ENCODE peak calls at places on chromosomes 3 and 15, in four cellular contexts. S is GM23338; J is CD4-positive, CD25-positive, alpha-beta regulatory T cell; L is bronchial epithelial cell. U is an unnamed sample.

GRCh38 chr3:149299938-149300791 is 33.3 kb downstream of the TM4SF18 start:
- DNase-seq in S (no peak), L (peak; percentile 100), J (no peak), U (peak; percentile 69)

GRCh38 chr3:99927651-99928390 is 110.2 kb downstream of the CMSS1 start:
- DNase-seq in S (peak; percentile 84), J (no peak), L (no peak), U (no peak)

GRCh38 chr3:167559922-167560321 is 86.1 kb upstream of the SERPINI2 start:
- DNase-seq in L (no peak), J (no peak), S (no peak), U (no peak)

GRCh38 chr15:78977091-78977571 is 32.3 kb upstream of the CTSH start:
- DNase-seq in J (peak; percentile 34), S (no peak), L (no peak), U (no peak)

GRCh38 chr15:78540955-78541743 is 905 bp downstream of the PSMA4 start:
- DNase-seq in L (peak; percentile 15), S (no peak), J (peak; percentile 43), U (no peak)

GRCh38 chr15:33149919-33150318 is 44.6 kb downstream of the FMN1 start:
- DNase-seq in L (peak; percentile 82), S (no peak), J (no peak), U (no peak)

GRCh38 chr15:59166156-59166555 is 40.5 kb upstream of the LDHAL6B start:
- DNase-seq in L (peak; percentile 40), J (no peak), S (no peak), U (no peak)

GRCh38 chr3:481680-482079 is 285.1 kb downstream of the CHL1 start:
- DNase-seq in S (peak; percentile 47), J (no peak), L (peak; percentile 21), U (no peak)

GRCh38 chr3:100316656-100317069 is 17.9 kb upstream of the NIT2 start:
- DNase-seq in L (peak; percentile 63), J (peak; percentile 77), S (peak; percentile 77), U (peak; percentile 40)

GRCh38 chr3:40422861-40423260 is 34.3 kb upstream of the RPL14 start:
- DNase-seq in J (no peak), S (no peak), L (no peak), U (no peak)

GRCh38 chr3:40211579-40211978 is 97.9 kb upstream of the EIF1B start:
- DNase-seq in J (no peak), S (no peak), L (peak; percentile 55), U (no peak)

GRCh38 chr3:184388936-184389230 is 9.0 kb downstream of the CHRD start:
- DNase-seq in L (no peak), J (no peak), S (no peak), U (no peak)
- H3K27me3 ChIP-seq in L (peaks cover 1% of the 10 kb centered on the region), J (peaks cover 2% of the 10 kb centered on the region), S (peaks cover 10% of the 10 kb centered on the region), U (no peaks in the 10 kb centered on the region)

GRCh38 chr3:112364291-112364690 is 31.3 kb downstream of the CD200 start:
- DNase-seq in S (no peak), J (peak; percentile 18), L (no peak), U (no peak)

GRCh38 chr3:112358311-112358780 is 25.4 kb downstream of the CD200 start:
- DNase-seq in S (no peak), L (peak; percentile 35), J (peak; percentile 57), U (no peak)

GRCh38 chr3:112357888-112358287 is 24.9 kb downstream of the CD200 start:
- DNase-seq in J (peak; percentile 45), L (no peak), S (no peak), U (no peak)

GRCh38 chr3:112362221-112362620 is 29.3 kb downstream of the CD200 start:
- DNase-seq in S (no peak), L (no peak), J (no peak), U (no peak)

DNA sequence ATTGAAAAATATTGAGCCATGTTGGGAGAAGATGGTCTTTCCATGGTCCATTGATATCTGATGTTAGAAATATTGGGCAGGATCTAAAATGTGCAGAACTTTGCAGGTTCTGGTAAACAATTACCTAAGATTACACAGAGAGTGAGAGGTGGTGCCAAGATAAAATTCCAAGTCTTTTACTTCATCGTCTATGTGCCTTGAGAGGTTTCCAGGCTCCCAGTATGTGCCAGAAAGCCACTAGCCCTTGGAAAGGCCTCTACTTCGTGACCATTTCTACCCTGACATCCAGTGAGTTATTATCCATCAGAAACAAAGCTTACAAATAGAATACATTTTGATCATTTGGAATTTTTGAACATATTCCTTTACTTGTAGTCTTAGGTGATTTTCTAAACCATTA is 27.6 kb downstream of the CD200 start:
- DNase-seq in J (no peak), S (no peak), L (no peak), U (no peak)
- H3K27me3 ChIP-seq in J (no peaks in the 10 kb centered on the region), S (no peaks in the 10 kb centered on the region), L (no peaks in the 10 kb centered on the region), U (no peaks in the 10 kb centered on the region)

GRCh38 chr3:57335273-57335938 is 42.9 kb upstream of the ASB14 start:
- DNase-seq in S (no peak), L (peak; percentile 17), J (no peak), U (no peak)
- H3K27me3 ChIP-seq in S (no peaks in the 10 kb centered on the region), L (peaks cover 2% of the 10 kb centered on the region), J (peaks cover 8% of the 10 kb centered on the region), U (no peaks in the 10 kb centered on the region)

DNA sequence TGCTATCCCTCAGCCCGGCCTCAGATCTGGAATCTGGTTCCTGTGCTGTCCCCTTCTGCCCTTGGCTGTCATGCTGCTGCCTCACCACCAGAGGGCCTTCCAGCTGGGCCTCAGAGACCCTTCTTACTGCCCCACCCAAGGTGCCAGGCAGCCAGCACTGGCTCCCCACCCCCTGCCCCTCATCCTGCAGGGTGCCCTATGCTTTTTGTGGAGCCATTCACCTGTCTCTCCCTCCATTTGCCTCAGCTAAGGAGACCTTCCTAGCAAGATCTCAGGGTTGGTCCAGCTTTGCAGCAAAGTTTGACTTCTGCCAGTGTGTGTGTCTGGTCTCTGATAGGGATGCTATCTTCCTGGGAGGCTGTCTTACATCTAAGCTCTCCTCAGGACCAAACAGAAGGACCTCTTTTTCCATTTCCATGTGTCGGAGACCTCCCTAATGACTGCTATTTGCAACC is 1.9 kb upstream of the VWA5B2 start:
- DNase-seq in J (peak; percentile 54), L (peak; percentile 33), S (peak; percentile 72), U (no peak)
- H3K27me3 ChIP-seq in J (peaks cover 18% of the 10 kb centered on the region), L (peaks cover 34% of the 10 kb centered on the region), S (peaks cover 66% of the 10 kb centered on the region), U (peaks cover 36% of the 10 kb centered on the region)

DNA sequence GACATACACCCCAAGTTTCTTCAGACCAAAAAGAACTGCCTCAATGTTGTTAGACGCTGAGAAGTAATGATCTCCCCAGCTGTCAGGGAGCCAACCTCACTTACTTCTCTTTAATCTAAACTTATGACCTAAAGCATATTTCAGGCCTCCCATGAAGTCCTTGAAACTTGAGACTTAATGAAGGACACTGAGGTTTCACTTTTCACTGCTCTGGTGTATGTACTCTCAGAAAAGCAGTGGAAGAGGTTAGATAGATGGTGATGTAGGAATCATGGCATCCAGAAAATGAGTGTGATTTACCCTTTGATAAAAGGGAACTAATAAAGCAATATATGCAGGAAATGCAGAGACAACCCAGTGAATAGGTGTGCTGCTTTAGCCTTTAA is 95.5 kb upstream of the CTDSPL start:
- DNase-seq in L (no peak), J (no peak), S (no peak), U (no peak)
- H3K27me3 ChIP-seq in L (peaks cover 20% of the 10 kb centered on the region), J (no peaks in the 10 kb centered on the region), S (no peaks in the 10 kb centered on the region), U (no peaks in the 10 kb centered on the region)

U was measured in colonic mucosa.